ENCODE peak calls at places on chromosomes 3 and 15, in seven cellular contexts. F is BE2C, C is mesothelial cell of epicardium, H is NB4, V is sigmoid colon, G is WERI-Rb-1, Q is body of pancreas. U is an unnamed sample.

GRCh38 chr3:190811775-190812480 is 50.6 kb downstream of the GMNC start:
- DNase-seq in F (peak), C (no peak), H (peak), V (no peak), G (peak), Q (peak), U (peak)

GRCh38 chr3:37711721-37712120 is 150.0 kb upstream of the CTDSPL start:
- DNase-seq in F (no peak), C (no peak), H (no peak), V (no peak), G (no peak), Q (no peak), U (no peak)

GRCh38 chr15:35624881-35625280 is 78.9 kb upstream of the DPH6 start:
- DNase-seq in F (no peak), C (no peak), H (peak), V (peak), G (no peak), Q (no peak), U (no peak)

GRCh38 chr3:51673181-51673801 is 2.2 kb downstream of the TEX264 start:
- DNase-seq in F (no peak), C (no peak), H (no peak), V (peak), G (peak), Q (no peak), U (no peak)

GRCh38 chr3:194739498-194740284 is 54.0 kb downstream of the FAM43A start:
- DNase-seq in F (no peak), C (no peak), H (no peak), V (no peak), G (no peak), Q (no peak), U (no peak)

GRCh38 chr3:134466366-134466765 is 19.4 kb downstream of the ANAPC13 start:
- DNase-seq in F (no peak), C (no peak), H (no peak), V (no peak), G (no peak), Q (no peak), U (no peak)

GRCh38 chr15:59105839-59106238 is 893 bp downstream of the CCNB2 start:
- DNase-seq in F (no peak), C (no peak), H (no peak), V (no peak), G (no peak), Q (no peak), U (no peak)

GRCh38 chr3:107116251-107116650 is 261.0 kb upstream of the CCDC54 start:
- DNase-seq in F (no peak), C (no peak), H (no peak), V (no peak), G (no peak), Q (no peak), U (no peak)

GRCh38 chr15:35168464-35168863 is 83.4 kb upstream of the NANOGP8 start:
- DNase-seq in F (no peak), C (no peak), H (no peak), V (no peak), G (no peak), Q (no peak), U (no peak)

GRCh38 chr3:113560845-113561623 is 28.7 kb downstream of the SIDT1 start:
- DNase-seq in F (no peak), C (no peak), H (no peak), V (no peak), G (no peak), Q (no peak), U (no peak)

GRCh38 chr15:58203537-58203936 is 65.4 kb downstream of the AQP9 start:
- DNase-seq in F (peak), C (no peak), H (no peak), V (no peak), G (no peak), Q (no peak), U (no peak)

GRCh38 chr3:65671004-65671403 is 367.7 kb downstream of the MAGI1 start:
- DNase-seq in F (no peak), C (no peak), H (no peak), V (no peak), G (no peak), Q (no peak), U (no peak)

GRCh38 chr15:86550075-86550474 is 470.4 kb downstream of the AGBL1 start:
- DNase-seq in F (no peak), C (no peak), H (no peak), V (no peak), G (no peak), Q (no peak), U (no peak)
- TF ChIP-seq CTCF in F (no peak), C (no peak), H (no peak), V (no peak), G (no peak), Q (no peak), U (no peak)

DNA sequence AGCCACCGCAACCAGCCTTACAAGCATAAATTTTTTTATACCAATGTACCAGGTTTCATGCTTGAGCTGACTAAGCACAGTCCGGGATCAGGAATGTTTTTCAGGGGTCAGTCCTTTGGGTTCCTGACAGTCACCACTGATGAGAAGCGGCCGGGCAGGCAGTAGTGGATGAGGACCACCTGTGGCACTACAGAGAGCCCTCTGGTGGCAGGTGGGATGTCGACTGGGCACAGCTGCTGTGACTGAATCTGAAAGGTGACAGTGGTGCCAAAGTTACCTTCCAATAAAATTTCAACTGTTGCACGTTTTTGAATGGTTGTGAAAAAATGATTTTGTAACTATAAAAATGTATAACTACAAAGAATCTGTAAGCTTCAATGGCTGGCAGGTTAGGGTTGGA is 34.0 kb downstream of the TPRA1 start:
- DNase-seq in F (peak), C (no peak), H (no peak), V (no peak), G (peak), Q (no peak), U (no peak)
- TF ChIP-seq CTCF in F (peak), C (no peak), H (no peak), V (no peak), G (peak), Q (no peak), U (peak)

DNA sequence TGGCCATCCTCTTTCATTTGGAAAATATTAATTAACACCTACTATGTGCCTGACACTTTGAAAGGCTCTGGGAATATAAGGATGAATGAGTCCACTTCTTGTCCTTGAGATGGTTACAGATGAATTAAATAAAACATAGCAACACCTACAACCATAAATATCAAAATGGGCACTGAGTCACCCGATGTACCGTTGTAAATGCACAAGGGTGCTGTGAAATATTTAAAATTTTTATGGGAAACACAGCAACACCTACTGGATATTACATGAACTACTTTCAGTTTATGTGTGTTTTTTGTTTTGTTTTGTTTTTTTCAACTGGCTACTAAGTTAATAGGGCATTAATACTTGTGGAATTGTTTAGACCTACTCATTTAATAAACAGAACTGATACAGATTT is 239.0 kb upstream of the NAALADL2 start:
- DNase-seq in F (no peak), C (no peak), H (peak), V (no peak), G (no peak), Q (no peak), U (no peak)
- TF ChIP-seq CTCF in F (peak), C (peak), H (no peak), V (peak), G (no peak), Q (no peak), U (peak)

DNA sequence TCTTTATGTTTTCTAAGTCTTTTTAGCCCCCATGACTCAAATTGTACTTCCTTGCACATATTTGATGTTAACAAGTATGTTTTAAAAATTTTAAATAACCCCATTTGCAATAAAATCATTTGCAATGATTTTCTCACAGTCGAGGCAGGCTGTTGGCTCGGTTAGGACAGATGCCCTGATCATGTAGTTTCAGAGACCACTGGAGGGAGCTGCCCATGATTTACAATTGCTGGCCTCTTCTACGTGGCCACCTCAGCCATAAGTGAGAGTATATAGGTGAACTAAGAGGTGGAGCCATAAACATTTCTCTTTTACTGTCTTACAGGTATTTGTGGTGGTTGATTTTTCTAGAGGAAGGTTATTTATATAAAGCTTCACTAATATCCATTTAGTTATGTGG is 1.7 kb downstream of the DTWD1 start:
- DNase-seq in F (no peak), C (no peak), H (peak), V (no peak), G (no peak), Q (no peak), U (no peak)
- TF ChIP-seq CTCF in F (peak), C (no peak), H (no peak), V (no peak), G (no peak), Q (no peak), U (no peak)

GRCh38 chr15:39435244-39435643 is 145.6 kb upstream of the THBS1 start:
- DNase-seq in F (no peak), C (no peak), H (no peak), V (no peak), G (no peak), Q (no peak), U (no peak)

GRCh38 chr15:39442898-39443297 is 138.0 kb upstream of the THBS1 start:
- DNase-seq in F (no peak), C (no peak), H (no peak), V (no peak), G (no peak), Q (no peak), U (no peak)

GRCh38 chr15:39434751-39435238 is 146.1 kb upstream of the THBS1 start:
- DNase-seq in F (no peak), C (no peak), H (no peak), V (no peak), G (no peak), Q (no peak), U (no peak)

GRCh38 chr15:39438260-39438659 is 142.6 kb upstream of the THBS1 start:
- DNase-seq in F (no peak), C (no peak), H (no peak), V (peak), G (no peak), Q (no peak), U (no peak)

GRCh38 chr15:39438795-39439577 is 141.9 kb upstream of the THBS1 start:
- DNase-seq in F (no peak), C (no peak), H (no peak), V (no peak), G (no peak), Q (no peak), U (no peak)
- TF ChIP-seq CTCF in F (peak), C (no peak), H (no peak), V (no peak), G (peak), Q (no peak), U (peak)

DNA sequence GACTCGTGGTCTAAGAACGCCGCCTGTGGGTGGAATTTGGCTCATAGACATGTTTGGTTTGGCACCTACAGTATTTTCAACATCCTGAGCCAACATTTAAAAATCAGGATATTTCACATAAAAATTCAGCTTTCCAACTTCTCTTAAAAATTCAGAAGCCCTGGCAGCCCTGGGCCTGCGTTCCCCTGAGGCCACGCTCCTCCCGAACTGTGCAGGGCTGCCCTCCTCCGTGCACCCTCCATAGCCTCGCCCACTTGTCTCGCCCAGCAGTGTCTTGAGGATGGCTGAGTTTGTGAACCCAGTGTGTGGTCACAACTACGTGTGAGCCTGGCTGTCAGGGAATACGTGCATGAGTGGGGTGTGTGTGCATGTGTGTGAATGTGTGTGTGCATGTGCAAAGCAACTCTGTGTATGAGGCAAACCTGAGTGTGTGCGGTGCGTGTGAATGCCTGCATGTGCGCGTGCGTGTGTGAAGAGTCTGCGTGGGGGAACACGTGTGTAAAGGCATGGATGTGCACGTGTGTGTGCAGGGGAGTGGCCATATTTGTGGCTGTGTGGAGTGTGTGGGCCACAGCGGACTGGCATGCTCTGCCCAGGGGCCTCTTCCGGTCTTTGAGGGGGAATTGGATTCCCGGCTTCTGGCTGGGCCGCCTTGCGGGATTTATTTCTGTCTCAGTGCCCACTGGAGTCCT is 30.9 kb downstream of the PTH1R start:
- DNase-seq in F (no peak), C (no peak), H (no peak), V (peak), G (no peak), Q (peak), U (no peak)
- TF ChIP-seq CTCF in F (no peak), C (no peak), H (no peak), V (no peak), G (no peak), Q (peak), U (no peak)

GRCh38 chr3:60578936-60579335 is 672.3 kb downstream of the FHIT start:
- DNase-seq in F (no peak), C (no peak), H (no peak), V (no peak), G (no peak), Q (no peak), U (no peak)

GRCh38 chr3:60584250-60584649 is 667.0 kb downstream of the FHIT start:
- DNase-seq in F (no peak), C (no peak), H (no peak), V (no peak), G (no peak), Q (no peak), U (no peak)

GRCh38 chr3:60579734-60580133 is 671.5 kb downstream of the FHIT start:
- DNase-seq in F (peak), C (no peak), H (no peak), V (no peak), G (no peak), Q (no peak), U (no peak)

GRCh38 chr3:60580826-60581225 is 670.4 kb downstream of the FHIT start:
- DNase-seq in F (no peak), C (no peak), H (no peak), V (no peak), G (no peak), Q (no peak), U (no peak)

GRCh38 chr3:60582285-60582684 is 669.0 kb downstream of the FHIT start:
- DNase-seq in F (no peak), C (no peak), H (no peak), V (no peak), G (no peak), Q (no peak), U (no peak)
- TF ChIP-seq CTCF in F (peak), C (no peak), H (no peak), V (no peak), G (no peak), Q (peak), U (peak)